ENCODE peak calls at places on chromosomes 3 and 15, in five cellular contexts. T is cerebellar nuclear complex, N is SW480, X is GM20000, A is RWPE1. K is an unnamed sample.

GRCh38 chr15:80984856-80985255 is 4.8 kb downstream of the MESD start:
- DNase-seq in T (no peak), N (no peak), A (no peak), X (no peak), K (peak)

GRCh38 chr15:58517252-58517681 is 85.5 kb downstream of the LIPC start:
- DNase-seq in A (no peak), X (no peak), T (no peak), N (no peak), K (no peak)

GRCh38 chr3:8638994-8639393 is 5.6 kb downstream of the SSUH2 start:
- DNase-seq in A (no peak), T (no peak), X (no peak), N (no peak), K (no peak)

GRCh38 chr3:190830031-190830430 is 32.5 kb downstream of the GMNC start:
- DNase-seq in X (no peak), A (no peak), N (no peak), T (no peak), K (no peak)

GRCh38 chr3:29281265-29282228 is 676 bp downstream of the RBMS3 start:
- DNase-seq in T (no peak), N (no peak), X (peak), A (peak), K (peak)

GRCh38 chr3:182238141-182238540 is 526.4 kb downstream of the SOX2 start:
- DNase-seq in N (no peak), X (no peak), A (no peak), T (no peak), K (no peak)

GRCh38 chr3:58563386-58564035 is 13.7 kb downstream of the FAM107A start:
- DNase-seq in X (no peak), N (peak), T (no peak), A (peak), K (no peak)

GRCh38 chr15:35657679-35658201 is 111.8 kb upstream of the DPH6 start:
- DNase-seq in A (no peak), T (no peak), X (no peak), N (no peak), K (no peak)

GRCh38 chr3:176937546-176937945 is 259.7 kb downstream of the TBL1XR1 start:
- DNase-seq in X (no peak), N (no peak), A (no peak), T (no peak), K (no peak)

GRCh38 chr3:42961633-42962032 is 17.5 kb upstream of the GASK1A start:
- DNase-seq in T (peak), X (no peak), N (peak), A (peak), K (peak)

GRCh38 chr3:10814623-10815022 is 1.4 kb upstream of the SLC6A11 start:
- DNase-seq in N (no peak), T (no peak), X (no peak), A (no peak), K (no peak)

GRCh38 chr3:167078070-167078622 is 302.0 kb downstream of the ZBBX start:
- DNase-seq in N (peak), X (no peak), A (no peak), T (no peak), K (no peak)

GRCh38 chr15:72342385-72342784 is 22.4 kb upstream of the CELF6 start:
- DNase-seq in T (no peak), X (no peak), A (no peak), N (no peak), K (peak)

GRCh38 chr3:193552911-193553310 is 1.8 kb downstream of the ATP13A4 start:
- DNase-seq in X (no peak), N (no peak), A (no peak), T (no peak), K (no peak)

GRCh38 chr15:76968310-76968709 is 26.6 kb upstream of the PSTPIP1 start:
- DNase-seq in A (no peak), T (no peak), X (no peak), N (no peak), K (no peak)

GRCh38 chr15:22979699-22980188 is 424 bp downstream of the CYFIP1 start:
- DNase-seq in A (peak), N (peak), T (no peak), X (peak), K (peak)

GRCh38 chr3:196501316-196502064 is 2.1 kb downstream of the RNF168 start:
- DNase-seq in T (no peak), X (peak), A (no peak), N (peak), K (peak)

GRCh38 chr3:169085827-169086226 is 577.7 kb downstream of the MECOM start:
- DNase-seq in A (peak), N (no peak), X (no peak), T (no peak), K (no peak)

GRCh38 chr3:125123455-125123854 is 67.7 kb upstream of the HEG1 start:
- DNase-seq in X (no peak), T (no peak), N (no peak), A (no peak), K (no peak)

GRCh38 chr3:59142581-59142980 is 92.8 kb upstream of the CFAP20DC start:
- DNase-seq in T (no peak), N (peak), X (no peak), A (no peak), K (no peak)

GRCh38 chr3:15989419-15989818 is 185.1 kb upstream of the GALNT15 start:
- DNase-seq in T (no peak), X (no peak), N (no peak), A (no peak), K (no peak)

GRCh38 chr3:149541091-149541491 is 66.6 kb downstream of the TM4SF4 start:
- DNase-seq in N (no peak), A (no peak), T (no peak), X (no peak), K (no peak)

GRCh38 chr15:58038426-58039106 is 26.9 kb downstream of the ALDH1A2 start:
- DNase-seq in N (no peak), A (peak), T (no peak), X (no peak), K (peak)

GRCh38 chr3:128095222-128095703 is 28.3 kb downstream of the RUVBL1 start:
- DNase-seq in A (peak), X (peak), T (peak), N (peak), K (peak)